ENCODE peak calls at places on chromosomes 6 and 20, in four cellular contexts. T is left ventricle myocardium superior, M is NCI-H510A treated with DMSO at 0.1 percent for 48 hours, U is HEK293T. F is an unnamed sample.

GRCh38 chr6:160883999-160884398 is 107.6 kb upstream of the MAP3K4 start:
- DNase-seq in T (no peak), U (no peak), M (no peak), F (no peak)

GRCh38 chr6:16741112-16742016 is 19.9 kb downstream of the ATXN1 start:
- DNase-seq in M (no peak), U (no peak), T (no peak), F (peak)

GRCh38 chr20:63873477-63873971 is 8.5 kb downstream of the TPD52L2 start:
- DNase-seq in U (no peak), M (no peak), T (peak), F (peak)

GRCh38 chr6:167849846-167850459 is 23.2 kb downstream of the AFDN start:
- DNase-seq in T (no peak), M (no peak), U (no peak), F (peak)

GRCh38 chr6:40710626-40711354 is 123.6 kb upstream of the LRFN2 start:
- DNase-seq in T (peak), M (peak), U (no peak), F (no peak)

GRCh38 chr6:152981989-152982767 is 663 bp downstream of the FBXO5 start:
- DNase-seq in M (no peak), T (peak), U (peak), F (no peak)

GRCh38 chr6:166162599-166163342 is 4.9 kb downstream of the TBXT start:
- DNase-seq in U (no peak), M (no peak), T (no peak), F (no peak)

GRCh38 chr6:16136086-16136485 is 7.2 kb downstream of the MYLIP start:
- DNase-seq in M (no peak), T (no peak), U (no peak), F (no peak)

GRCh38 chr6:135941275-135941674 is 89.8 kb downstream of the PDE7B start:
- DNase-seq in M (no peak), U (no peak), T (no peak), F (peak)

GRCh38 chr6:162532283-162533008 is 195.1 kb downstream of the PRKN start:
- DNase-seq in T (no peak), U (no peak), M (no peak), F (no peak)

GRCh38 chr6:142372348-142372747 is 70.5 kb downstream of the ADGRG6 start:
- DNase-seq in M (no peak), U (no peak), T (no peak), F (peak)

GRCh38 chr20:24735263-24735662 is 213.8 kb upstream of the CST7 start:
- DNase-seq in T (no peak), M (no peak), U (no peak), F (no peak)

GRCh38 chr6:26322645-26323482 is 42.1 kb upstream of the BTN3A2 start:
- DNase-seq in T (no peak), U (no peak), M (peak), F (peak)

GRCh38 chr20:62887147-62887859 is 25.7 kb upstream of the TCFL5 start:
- DNase-seq in T (peak), U (no peak), M (peak), F (peak)

GRCh38 chr6:56096454-56096853 is 150.9 kb downstream of the COL21A1 start:
- DNase-seq in U (no peak), M (no peak), T (no peak), F (no peak)

GRCh38 chr6:129774697-129775447 is 64.9 kb upstream of the ARHGAP18 start:
- DNase-seq in T (peak), M (peak), U (peak), F (peak)

GRCh38 chr6:3940703-3941102 is 91.5 kb downstream of the FAM50B start:
- DNase-seq in M (no peak), T (no peak), U (no peak), F (no peak)

GRCh38 chr6:154591220-154591619 is 80.7 kb upstream of the CNKSR3 start:
- DNase-seq in M (no peak), U (no peak), T (no peak), F (no peak)

GRCh38 chr20:33674294-33675126 is at the start of gene NECAB3:
- DNase-seq in T (peak), U (peak), M (peak), F (peak)

GRCh38 chr6:137767931-137768690 is 98.9 kb upstream of the TNFAIP3 start:
- DNase-seq in U (no peak), M (no peak), T (no peak), F (peak)

GRCh38 chr6:133991096-133991593 is 38.1 kb downstream of the TBPL1 start:
- DNase-seq in T (no peak), M (no peak), U (no peak), F (peak)

GRCh38 chr6:36944650-36945049 is 9.9 kb upstream of the PI16 start:
- DNase-seq in T (no peak), M (no peak), U (no peak), F (no peak)

GRCh38 chr6:107179004-107179403 is 63.7 kb upstream of the BEND3 start:
- DNase-seq in T (no peak), U (no peak), M (no peak), F (peak)

GRCh38 chr6:44489912-44490604 is 102.6 kb downstream of the CDC5L start:
- DNase-seq in M (no peak), T (no peak), U (no peak), F (peak)

GRCh38 chr6:45422541-45423110 is 44.9 kb upstream of the SUPT3H start:
- DNase-seq in T (peak), U (peak), M (peak), F (peak)

GRCh38 chr20:50309280-50309763 is 118.7 kb downstream of the CEBPB start:
- DNase-seq in U (no peak), T (no peak), M (no peak), F (peak)

GRCh38 chr6:135086414-135086764 is 31.8 kb upstream of the HBS1L start:
- DNase-seq in T (no peak), U (no peak), M (no peak), F (no peak)

GRCh38 chr20:41047279-41047974 is 18.8 kb downstream of the TOP1 start:
- DNase-seq in U (no peak), M (no peak), T (no peak), F (no peak)

GRCh38 chr6:131013495-131013894 is 49.5 kb downstream of the EPB41L2 start:
- DNase-seq in M (no peak), T (no peak), U (no peak), F (peak)

GRCh38 chr6:149400050-149400449 is at the start of gene SUMO4:
- DNase-seq in U (no peak), T (no peak), M (no peak), F (no peak)

GRCh38 chr6:137661601-137662000 is 167.4 kb upstream of the OLIG3 start:
- DNase-seq in U (no peak), T (no peak), M (no peak), F (peak)